ENCODE peak calls at places on chromosomes 5 and 9, in eight cellular contexts. N is AG04449; Q is pancreas; U is CD4-positive, alpha-beta T cell; J is GM23248; F is DMS 273 treated with DMSO at 0.1 percent for 48 hours; B is ascending aorta; P is stimulated activated CD8-positive, alpha-beta memory T cell treated with anti-CD3 and anti-CD28 coated beads, Interleukin-12 subunit alpha, Interleukin-12 subunit beta, amount 100 ng/mL, for 1 hour. L is an unnamed sample.

GRCh38 chr9:109086221-109086620 is 33.5 kb downstream of the TMEM245 start:
- DNase-seq in U (no peak), F (no peak), P (no peak), B (no peak), J (peak; percentile 28), N (no peak), Q (no peak), L (no peak)

GRCh38 chr5:157442989-157443619 is 16.9 kb upstream of the NIPAL4 start:
- DNase-seq in N (no peak), B (no peak), J (no peak), P (no peak), U (no peak), Q (no peak), F (no peak), L (no peak)

GRCh38 chr9:128555180-128555721 is 2.9 kb downstream of the SPTAN1 start:
- DNase-seq in B (no peak), U (no peak), J (peak; percentile 71), F (no peak), Q (no peak), P (no peak), N (no peak), L (no peak)

GRCh38 chr9:6764570-6765334 is 7.0 kb downstream of the KDM4C start:
- DNase-seq in J (peak; percentile 29), N (no peak), B (no peak), P (no peak), F (no peak), Q (no peak), U (no peak), L (no peak)

GRCh38 chr5:72234898-72235297 is 85.1 kb downstream of the MRPS27 start:
- DNase-seq in B (no peak), U (no peak), Q (no peak), P (no peak), F (no peak), J (no peak), N (no peak), L (no peak)

GRCh38 chr5:42487821-42488220 is 64.6 kb downstream of the GHR start:
- DNase-seq in F (no peak), P (no peak), J (no peak), N (no peak), B (no peak), Q (no peak), U (no peak), L (no peak)

GRCh38 chr5:159698322-159698721 is 218.0 kb upstream of the ADRA1B start:
- DNase-seq in N (no peak), P (no peak), B (no peak), F (no peak), Q (no peak), J (no peak), U (no peak), L (no peak)

GRCh38 chr9:113620016-113620376 is 156.5 kb downstream of the RGS3 start:
- DNase-seq in J (no peak), P (no peak), F (no peak), Q (no peak), N (no peak), B (peak; percentile 61), U (no peak), L (peak; percentile 36)

GRCh38 chr9:120909904-120910303 is 16.7 kb downstream of the TRAF1 start:
- DNase-seq in B (peak; percentile 77), J (no peak), U (no peak), N (no peak), Q (no peak), F (no peak), P (no peak), L (no peak)

GRCh38 chr5:135600971-135601381 is 22.2 kb upstream of the CXCL14 start:
- DNase-seq in F (no peak), J (no peak), U (no peak), N (no peak), P (no peak), Q (no peak), B (no peak), L (no peak)

GRCh38 chr9:137202966-137203365 is 2.4 kb upstream of the TPRN start:
- DNase-seq in F (no peak), P (no peak), Q (no peak), J (no peak), N (no peak), B (no peak), U (no peak), L (no peak)

GRCh38 chr5:55691265-55692105 is 20.6 kb downstream of the SLC38A9 start:
- DNase-seq in Q (no peak), U (no peak), B (no peak), J (peak; percentile 69), N (no peak), P (no peak), F (peak; percentile 46), L (no peak)

GRCh38 chr5:93162201-93162654 is 418.8 kb downstream of the NR2F1-AS1 start:
- DNase-seq in J (peak; percentile 68), Q (no peak), P (no peak), B (no peak), N (no peak), F (no peak), U (no peak), L (no peak)

GRCh38 chr5:144206136-144206535 is 35.5 kb downstream of the KCTD16 start:
- DNase-seq in P (no peak), U (no peak), N (no peak), J (peak; percentile 42), F (no peak), Q (no peak), B (no peak), L (no peak)

GRCh38 chr5:107359033-107359915 is 311.5 kb downstream of the EFNA5 start:
- DNase-seq in J (peak; percentile 17), N (no peak), U (no peak), F (no peak), Q (no peak), P (no peak), B (no peak), L (no peak)

GRCh38 chr5:142747034-142747433 is 23.1 kb upstream of the ARHGAP26 start:
- DNase-seq in Q (no peak), J (peak; percentile 83), U (no peak), P (no peak), F (no peak), B (no peak), N (no peak), L (no peak)

GRCh38 chr9:114653556-114654159 is 3.9 kb downstream of the TEX53 start:
- DNase-seq in U (peak; percentile 75), N (no peak), P (peak; percentile 75), J (peak; percentile 84), B (peak; percentile 84), Q (no peak), F (peak; percentile 42), L (peak; percentile 71)